ENCODE peak calls at places on chromosomes 12 and 14, in seven cellular contexts. N, E, V, B, F, Y and W are unnamed samples.

GRCh38 chr12:126434412-126434811 is 1369.2 kb downstream of the AACS start:
- DNase-seq in N (no peak), E (no peak), V (no peak), B (no peak), F (no peak), Y (no peak), W (no peak)

GRCh38 chr12:124352839-124353238 is 57.9 kb downstream of the RFLNA start:
- DNase-seq in N (no peak), E (no peak), V (no peak), B (no peak), F (no peak), Y (no peak), W (no peak)

GRCh38 chr12:42410345-42410744 is 84.4 kb downstream of the PPHLN1 start:
- DNase-seq in N (no peak), E (no peak), V (no peak), B (no peak), F (no peak), Y (no peak), W (no peak)

GRCh38 chr12:75986001-75986739 is 45.4 kb downstream of the PHLDA1 start:
- DNase-seq in N (no peak), E (no peak), V (no peak), B (no peak), F (no peak), Y (no peak), W (no peak)

GRCh38 chr12:15393037-15393436 is 70.7 kb downstream of the PTPRO start:
- DNase-seq in N (no peak), E (no peak), V (no peak), B (no peak), F (no peak), Y (no peak), W (no peak)

GRCh38 chr14:21057803-21058675 is at the start of gene RNASE8:
- DNase-seq in N (no peak), E (no peak), V (no peak), B (no peak), F (no peak), Y (no peak), W (no peak)

GRCh38 chr12:64006211-64006610 is 161.7 kb downstream of the SRGAP1 start:
- DNase-seq in N (no peak), E (no peak), V (no peak), B (no peak), F (no peak), Y (no peak), W (no peak)

GRCh38 chr14:37592288-37593274 is 2.5 kb downstream of the FOXA1 start:
- DNase-seq in N (no peak), E (no peak), V (peak), B (no peak), F (peak), Y (no peak), W (no peak)

GRCh38 chr14:64997108-64997794 is 10.6 kb downstream of the FNTB start:
- DNase-seq in N (no peak), E (no peak), V (no peak), B (no peak), F (no peak), Y (no peak), W (no peak)

GRCh38 chr12:89573081-89573810 is 47.4 kb upstream of the POC1B start:
- DNase-seq in N (no peak), E (no peak), V (no peak), B (no peak), F (no peak), Y (no peak), W (no peak)

GRCh38 chr12:128449146-128449894 is 182.3 kb downstream of the TMEM132C start:
- DNase-seq in N (no peak), E (no peak), V (no peak), B (no peak), F (no peak), Y (no peak), W (no peak)

GRCh38 chr14:73457050-73457934 is 1.1 kb downstream of the NUMB start:
- DNase-seq in N (peak), E (no peak), V (no peak), B (peak), F (peak), Y (peak), W (peak)

GRCh38 chr14:103456167-103456835 is 66.3 kb downstream of the CKB start:
- DNase-seq in N (no peak), E (no peak), V (no peak), B (no peak), F (no peak), Y (no peak), W (no peak)

GRCh38 chr14:60357551-60357930 is 108.5 kb downstream of the PPM1A start:
- DNase-seq in N (no peak), E (no peak), V (no peak), B (no peak), F (no peak), Y (no peak), W (no peak)

GRCh38 chr14:36362648-36363047 is 42.2 kb upstream of the MBIP start:
- DNase-seq in N (no peak), E (no peak), V (no peak), B (no peak), F (no peak), Y (no peak), W (no peak)

GRCh38 chr12:80187660-80188090 is 88.3 kb downstream of the OTOGL start:
- DNase-seq in N (no peak), E (no peak), V (no peak), B (peak), F (peak), Y (peak), W (no peak)

GRCh38 chr14:32259368-32260013 is 56.4 kb upstream of the RNU6-8 start:
- DNase-seq in N (peak), E (no peak), V (no peak), B (no peak), F (no peak), Y (peak), W (peak)

GRCh38 chr12:92141585-92142244 is 3.9 kb downstream of the BTG1 start:
- DNase-seq in N (no peak), E (no peak), V (no peak), B (no peak), F (no peak), Y (no peak), W (no peak)

GRCh38 chr14:101359221-101360044 is 201.9 kb upstream of the DIO3 start:
- DNase-seq in N (no peak), E (no peak), V (no peak), B (no peak), F (peak), Y (no peak), W (no peak)